ENCODE peak calls at places on chromosomes 12 and 14, in six cellular contexts. One of them, this sample, is unnamed.

GRCh38 chr14:71438684-71439083 is 493.5 kb upstream of the RGS6 start:
- DNase-seq in GM23338: no peak
- DNase-seq in PC-3: peak; percentile 9
- DNase-seq in PC-9: no peak
- DNase-seq in GM23248: peak; percentile 62
- DNase-seq in neural progenitor cell: no peak
- DNase-seq in this sample: no peak

GRCh38 chr14:24254630-24255392 is 8.2 kb downstream of the TGM1 start:
- DNase-seq in GM23338: no peak
- DNase-seq in PC-3: no peak
- DNase-seq in PC-9: no peak
- DNase-seq in GM23248: no peak
- DNase-seq in neural progenitor cell: no peak
- DNase-seq in this sample: no peak

GRCh38 chr14:51604078-51604477 is 47.6 kb upstream of the FRMD6 start:
- DNase-seq in GM23338: no peak
- DNase-seq in PC-3: no peak
- DNase-seq in PC-9: no peak
- DNase-seq in GM23248: peak; percentile 95
- DNase-seq in neural progenitor cell: no peak
- DNase-seq in this sample: no peak

GRCh38 chr12:20063116-20063515 is 305.2 kb upstream of the PDE3A start:
- DNase-seq in GM23338: no peak
- DNase-seq in PC-3: no peak
- DNase-seq in PC-9: no peak
- DNase-seq in GM23248: peak; percentile 50
- DNase-seq in neural progenitor cell: no peak
- DNase-seq in this sample: no peak

GRCh38 chr12:1429980-1430379 is 164.4 kb downstream of the FBXL14 start:
- DNase-seq in GM23338: no peak
- DNase-seq in PC-3: peak; percentile 56
- DNase-seq in PC-9: no peak
- DNase-seq in GM23248: peak; percentile 89
- DNase-seq in neural progenitor cell: no peak
- DNase-seq in this sample: no peak

GRCh38 chr14:96582641-96582980 is 80.4 kb downstream of the PAPOLA start:
- DNase-seq in GM23338: no peak
- DNase-seq in PC-3: no peak
- DNase-seq in PC-9: no peak
- DNase-seq in GM23248: no peak
- DNase-seq in neural progenitor cell: no peak
- DNase-seq in this sample: no peak

GRCh38 chr14:34128665-34129064 is 177.8 kb upstream of the EGLN3 start:
- DNase-seq in GM23338: no peak
- DNase-seq in PC-3: no peak
- DNase-seq in PC-9: no peak
- DNase-seq in GM23248: no peak
- DNase-seq in neural progenitor cell: no peak
- DNase-seq in this sample: no peak

GRCh38 chr14:97827746-97828145 is 1030.6 kb downstream of the VRK1 start:
- DNase-seq in GM23338: no peak
- DNase-seq in PC-3: peak; percentile 48
- DNase-seq in PC-9: no peak
- DNase-seq in GM23248: no peak
- DNase-seq in neural progenitor cell: no peak
- DNase-seq in this sample: no peak

GRCh38 chr14:77208266-77208978 is 26.8 kb downstream of the TMEM63C start:
- DNase-seq in GM23338: peak; percentile 87
- DNase-seq in PC-3: peak; percentile 87
- DNase-seq in PC-9: peak; percentile 83
- DNase-seq in GM23248: peak; percentile 79
- DNase-seq in neural progenitor cell: peak; percentile 92
- DNase-seq in this sample: no peak

GRCh38 chr14:70670992-70671651 is 29.4 kb downstream of the TTC9 start:
- DNase-seq in GM23338: no peak
- DNase-seq in PC-3: no peak
- DNase-seq in PC-9: no peak
- DNase-seq in GM23248: no peak
- DNase-seq in neural progenitor cell: no peak
- DNase-seq in this sample: no peak

GRCh38 chr12:113914176-113914575 is 51.9 kb downstream of the RBM19 start:
- DNase-seq in GM23338: no peak
- DNase-seq in PC-3: no peak
- DNase-seq in PC-9: no peak
- DNase-seq in GM23248: no peak
- DNase-seq in neural progenitor cell: no peak
- DNase-seq in this sample: no peak

GRCh38 chr12:19068137-19068536 is 61.4 kb upstream of the PLEKHA5 start:
- DNase-seq in GM23338: no peak
- DNase-seq in PC-3: no peak
- DNase-seq in PC-9: no peak
- DNase-seq in GM23248: no peak
- DNase-seq in neural progenitor cell: no peak
- DNase-seq in this sample: no peak

GRCh38 chr14:74249433-74250375 is 10.5 kb downstream of the VSX2 start:
- DNase-seq in GM23338: no peak
- DNase-seq in PC-3: peak; percentile 29
- DNase-seq in PC-9: no peak
- DNase-seq in GM23248: no peak
- DNase-seq in neural progenitor cell: no peak
- DNase-seq in this sample: no peak

GRCh38 chr14:52272375-52272774 is 4.9 kb downstream of the PTGDR start:
- DNase-seq in GM23338: peak; percentile 70
- DNase-seq in PC-3: peak; percentile 80
- DNase-seq in PC-9: no peak
- DNase-seq in GM23248: peak; percentile 73
- DNase-seq in neural progenitor cell: peak; percentile 64
- DNase-seq in this sample: peak; percentile 59

GRCh38 chr12:3828888-3829287 is 44.3 kb downstream of the PARP11 start:
- DNase-seq in GM23338: no peak
- DNase-seq in PC-3: no peak
- DNase-seq in PC-9: no peak
- DNase-seq in GM23248: no peak
- DNase-seq in neural progenitor cell: no peak
- DNase-seq in this sample: no peak

GRCh38 chr14:81435578-81436295 is 35.6 kb upstream of the STON2 start:
- DNase-seq in GM23338: peak; percentile 79
- DNase-seq in PC-3: peak; percentile 57
- DNase-seq in PC-9: peak; percentile 14
- DNase-seq in GM23248: peak; percentile 50
- DNase-seq in neural progenitor cell: peak; percentile 88
- DNase-seq in this sample: peak; percentile 21

GRCh38 chr14:21724115-21724973 is 50.7 kb upstream of the OR4E1 start:
- DNase-seq in GM23338: no peak
- DNase-seq in PC-3: no peak
- DNase-seq in PC-9: no peak
- DNase-seq in GM23248: no peak
- DNase-seq in neural progenitor cell: no peak
- DNase-seq in this sample: no peak

GRCh38 chr12:32536000-32536345 is 136.6 kb downstream of the FGD4 start:
- DNase-seq in GM23338: no peak
- DNase-seq in PC-3: no peak
- DNase-seq in PC-9: no peak
- DNase-seq in GM23248: no peak
- DNase-seq in neural progenitor cell: no peak
- DNase-seq in this sample: no peak

GRCh38 chr12:94150483-94151225 is 2.3 kb downstream of the PLXNC1 start:
- DNase-seq in GM23338: peak; percentile 46
- DNase-seq in PC-3: no peak
- DNase-seq in PC-9: no peak
- DNase-seq in GM23248: no peak
- DNase-seq in neural progenitor cell: peak; percentile 60
- DNase-seq in this sample: peak; percentile 81

GRCh38 chr12:10540776-10541205 is 35.1 kb downstream of the EIF2S3B start:
- DNase-seq in GM23338: no peak
- DNase-seq in PC-3: peak; percentile 82
- DNase-seq in PC-9: no peak
- DNase-seq in GM23248: peak; percentile 83
- DNase-seq in neural progenitor cell: no peak
- DNase-seq in this sample: no peak

GRCh38 chr12:94545937-94546771 is 86.5 kb upstream of the CEP83 start:
- DNase-seq in GM23338: peak; percentile 91
- DNase-seq in PC-3: peak; percentile 80
- DNase-seq in PC-9: peak; percentile 56
- DNase-seq in GM23248: peak; percentile 80
- DNase-seq in neural progenitor cell: peak; percentile 82
- DNase-seq in this sample: peak; percentile 78

GRCh38 chr14:22379727-22380126 is 209.3 kb downstream of the DAD1 start:
- DNase-seq in GM23338: no peak
- DNase-seq in PC-3: peak; percentile 43
- DNase-seq in PC-9: no peak
- DNase-seq in GM23248: peak; percentile 60
- DNase-seq in neural progenitor cell: no peak
- DNase-seq in this sample: no peak

GRCh38 chr14:56102901-56103409 is 15.3 kb upstream of the PELI2 start:
- DNase-seq in GM23338: no peak
- DNase-seq in PC-3: no peak
- DNase-seq in PC-9: no peak
- DNase-seq in GM23248: no peak
- DNase-seq in neural progenitor cell: no peak
- DNase-seq in this sample: no peak

GRCh38 chr12:3661028-3661427 is 91.9 kb downstream of the CRACR2A start:
- DNase-seq in GM23338: no peak
- DNase-seq in PC-3: peak; percentile 50
- DNase-seq in PC-9: no peak
- DNase-seq in GM23248: no peak
- DNase-seq in neural progenitor cell: no peak
- DNase-seq in this sample: no peak

GRCh38 chr12:109744991-109745942 is 31.6 kb downstream of the FAM222A start:
- DNase-seq in GM23338: no peak
- DNase-seq in PC-3: no peak
- DNase-seq in PC-9: peak; percentile 20
- DNase-seq in GM23248: no peak
- DNase-seq in neural progenitor cell: no peak
- DNase-seq in this sample: no peak

GRCh38 chr12:132955094-132955932 is 793 bp downstream of the ZNF605 start:
- DNase-seq in GM23338: peak; percentile 52
- DNase-seq in PC-3: peak; percentile 69
- DNase-seq in PC-9: peak; percentile 15
- DNase-seq in GM23248: peak; percentile 84
- DNase-seq in neural progenitor cell: peak; percentile 64
- DNase-seq in this sample: no peak

GRCh38 chr14:56117765-56118610 is at the start of gene PELI2:
- DNase-seq in GM23338: peak; percentile 84
- DNase-seq in PC-3: peak; percentile 50
- DNase-seq in PC-9: peak; percentile 78
- DNase-seq in GM23248: peak; percentile 86
- DNase-seq in neural progenitor cell: peak; percentile 87
- DNase-seq in this sample: peak; percentile 48

GRCh38 chr12:88310666-88311065 is 168.6 kb downstream of the TMTC3 start:
- DNase-seq in GM23338: no peak
- DNase-seq in PC-3: no peak
- DNase-seq in PC-9: no peak
- DNase-seq in GM23248: peak; percentile 30
- DNase-seq in neural progenitor cell: no peak
- DNase-seq in this sample: no peak
- H3F3A ChIP-seq in GM23338: no peaks in the 10 kb centered on the region
- H3F3A ChIP-seq in PC-3: no peaks in the 10 kb centered on the region
- H3F3A ChIP-seq in PC-9: no peaks in the 10 kb centered on the region
- H3F3A ChIP-seq in GM23248: peaks cover 62% of the 10 kb centered on the region
- H3F3A ChIP-seq in neural progenitor cell: no peaks in the 10 kb centered on the region
- H3F3A ChIP-seq in this sample: no peaks in the 10 kb centered on the region

GRCh38 chr12:6333566-6333965 is 8.3 kb downstream of the TNFRSF1A start:
- DNase-seq in GM23338: no peak
- DNase-seq in PC-3: no peak
- DNase-seq in PC-9: no peak
- DNase-seq in GM23248: peak; percentile 95
- DNase-seq in neural progenitor cell: no peak
- DNase-seq in this sample: no peak

GRCh38 chr12:6334359-6334758 is 7.5 kb downstream of the TNFRSF1A start:
- DNase-seq in GM23338: no peak
- DNase-seq in PC-3: no peak
- DNase-seq in PC-9: no peak
- DNase-seq in GM23248: no peak
- DNase-seq in neural progenitor cell: no peak
- DNase-seq in this sample: no peak

GRCh38 chr12:6330999-6331714 is 10.7 kb downstream of the TNFRSF1A start:
- DNase-seq in GM23338: no peak
- DNase-seq in PC-3: no peak
- DNase-seq in PC-9: no peak
- DNase-seq in GM23248: no peak
- DNase-seq in neural progenitor cell: no peak
- DNase-seq in this sample: no peak

GRCh38 chr12:6333029-6333428 is 8.8 kb downstream of the TNFRSF1A start:
- DNase-seq in GM23338: no peak
- DNase-seq in PC-3: no peak
- DNase-seq in PC-9: no peak
- DNase-seq in GM23248: no peak
- DNase-seq in neural progenitor cell: no peak
- DNase-seq in this sample: no peak

GRCh38 chr12:6332459-6332858 is 9.4 kb downstream of the TNFRSF1A start:
- DNase-seq in GM23338: no peak
- DNase-seq in PC-3: peak; percentile 92
- DNase-seq in PC-9: no peak
- DNase-seq in GM23248: peak; percentile 81
- DNase-seq in neural progenitor cell: no peak
- DNase-seq in this sample: no peak
- H3K27ac ChIP-seq in GM23338: no peak overlapping the region
- H3K27ac ChIP-seq in PC-3: peak overlapping the region; percentile 100
- H3K27ac ChIP-seq in PC-9: peak overlapping the region; percentile 55
- H3K27ac ChIP-seq in GM23248: peak overlapping the region; percentile 100
- H3K27ac ChIP-seq in neural progenitor cell: no peak overlapping the region
- H3K27ac ChIP-seq in this sample: no peak overlapping the region

DNA sequence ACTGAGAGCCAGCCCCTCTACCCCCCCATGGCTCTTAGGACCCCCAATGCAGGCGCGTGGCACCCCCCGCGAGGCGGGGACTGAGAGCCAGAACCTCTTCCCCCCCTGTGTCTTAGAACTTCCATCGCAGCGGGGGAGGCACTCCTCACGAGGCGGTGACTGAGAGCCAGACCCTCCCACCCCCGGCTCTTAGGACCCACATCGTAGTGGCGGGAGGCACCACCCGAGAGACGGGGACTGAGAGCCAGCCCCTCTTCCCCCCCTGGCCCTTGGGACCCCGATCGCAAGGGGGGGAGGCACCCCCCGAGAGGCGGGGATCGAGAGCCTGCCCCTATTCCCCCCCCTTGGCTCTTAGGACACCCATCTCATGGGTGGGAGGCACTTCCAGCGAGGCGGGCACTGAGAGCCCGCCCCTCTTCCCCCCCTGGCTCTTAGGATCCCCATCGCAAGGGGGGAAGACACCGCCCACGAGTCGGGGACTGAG is 44.7 kb downstream of the DDX11 start:
- DNase-seq in GM23338: peak; percentile 66
- DNase-seq in PC-3: no peak
- DNase-seq in PC-9: no peak
- DNase-seq in GM23248: no peak
- DNase-seq in neural progenitor cell: peak; percentile 68
- DNase-seq in this sample: no peak
- TF ChIP-seq EZH2 in GM23338: no peak
- TF ChIP-seq EZH2 in PC-3: no peak
- TF ChIP-seq EZH2 in PC-9: no peak
- TF ChIP-seq EZH2 in GM23248: no peak
- TF ChIP-seq EZH2 in neural progenitor cell: no peak
- TF ChIP-seq EZH2 in this sample: no peak

DNA sequence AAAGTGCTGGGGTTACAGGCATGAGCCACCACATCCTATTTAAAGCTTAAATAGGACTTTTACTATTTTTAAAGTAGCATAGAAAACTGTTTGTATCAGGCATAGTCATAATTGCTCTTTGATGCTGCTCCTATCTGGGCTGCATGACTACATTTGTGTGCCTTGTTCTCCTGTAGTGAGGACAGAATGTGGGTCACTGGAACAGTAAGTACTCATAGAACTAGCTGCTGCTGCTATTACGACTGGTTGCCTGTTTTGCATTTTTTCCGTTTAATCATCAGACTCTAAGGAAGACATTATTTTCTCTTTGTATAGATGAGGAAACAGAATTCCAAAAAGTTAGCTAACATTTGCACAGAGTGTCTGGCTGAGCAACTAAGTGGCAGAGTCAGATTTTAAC is 42.8 kb downstream of the ZC3H14 start:
- DNase-seq in GM23338: no peak
- DNase-seq in PC-3: no peak
- DNase-seq in PC-9: no peak
- DNase-seq in GM23248: peak; percentile 17
- DNase-seq in neural progenitor cell: no peak
- DNase-seq in this sample: no peak
- H3F3A ChIP-seq in GM23338: no peaks in the 10 kb centered on the region
- H3F3A ChIP-seq in PC-3: no peaks in the 10 kb centered on the region
- H3F3A ChIP-seq in PC-9: no peaks in the 10 kb centered on the region
- H3F3A ChIP-seq in GM23248: peaks cover 6% of the 10 kb centered on the region
- H3F3A ChIP-seq in neural progenitor cell: no peaks in the 10 kb centered on the region
- H3F3A ChIP-seq in this sample: no peaks in the 10 kb centered on the region

This sample was measured in MM.1S.